ENCODE peak calls at places on chromosomes 7 and 10, in six cellular contexts. G is K562, A is HepG2, F is A549, K is IMR-90, X is H1. S is an unnamed sample.

GRCh38 chr10:114970515-114970914 is 32.5 kb downstream of the TRUB1 start:
- DNase-seq in G (no peak), A (no peak), F (no peak), K (peak), X (no peak), S (no peak)

GRCh38 chr7:23469150-23469960 is 936 bp downstream of the IGF2BP3 start:
- DNase-seq in G (peak), A (no peak), F (no peak), K (no peak), X (peak), S (peak)

GRCh38 chr7:129557686-129558481 is 53.6 kb upstream of the NRF1 start:
- DNase-seq in G (no peak), A (no peak), F (no peak), K (no peak), X (no peak), S (no peak)

GRCh38 chr7:123864012-123864411 is 19.0 kb downstream of the HYAL4 start:
- DNase-seq in G (no peak), A (no peak), F (no peak), K (no peak), X (no peak), S (no peak)

GRCh38 chr10:91925022-91925320 is 1.4 kb downstream of the BTAF1 start:
- DNase-seq in G (no peak), A (no peak), F (no peak), K (no peak), X (no peak), S (peak)

GRCh38 chr7:152579070-152579469 is 96.9 kb downstream of the XRCC2 start:
- DNase-seq in G (no peak), A (no peak), F (no peak), K (no peak), X (no peak), S (no peak)

GRCh38 chr10:96470108-96470743 is 43.5 kb downstream of the TLL2 start:
- DNase-seq in G (peak), A (peak), F (peak), K (peak), X (peak), S (peak)

GRCh38 chr7:155804897-155805825 is 7.1 kb downstream of the SHH start:
- DNase-seq in G (peak), A (no peak), F (peak), K (peak), X (peak), S (peak)

GRCh38 chr10:73771722-73772279 is 10.0 kb upstream of the CHCHD1 start:
- DNase-seq in G (no peak), A (peak), F (peak), K (peak), X (no peak), S (no peak)

GRCh38 chr10:106410331-106410730 is 754.2 kb downstream of the SORCS1 start:
- DNase-seq in G (no peak), A (no peak), F (no peak), K (peak), X (no peak), S (no peak)

DNA sequence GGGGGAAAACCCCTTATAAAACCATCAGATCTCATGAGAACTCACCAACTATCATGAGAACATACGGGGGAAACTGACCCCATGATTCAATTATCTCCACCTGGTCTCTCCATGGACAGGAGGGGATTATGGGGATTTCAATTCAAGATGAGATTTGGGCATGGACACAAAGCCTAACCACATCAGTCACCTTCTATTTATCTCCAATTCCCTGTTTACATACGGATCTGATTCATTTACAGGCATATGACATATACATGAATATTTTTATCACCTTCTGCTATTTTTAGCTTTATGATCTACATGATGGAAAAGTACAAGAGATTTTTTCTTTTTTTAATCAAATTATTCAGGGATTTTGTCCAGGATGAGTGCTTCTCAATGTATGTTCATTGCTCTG is 944.5 kb downstream of the REEP3 start:
- DNase-seq in G (no peak), A (no peak), F (no peak), K (no peak), X (no peak), S (no peak)
- TF ChIP-seq RFX5 in G (no peak), A (no peak), F (no peak), K (no peak), X (no peak), S (no peak)

GRCh38 chr10:12563489-12563888 is 214.1 kb downstream of the CAMK1D start:
- DNase-seq in G (no peak), A (no peak), F (no peak), K (no peak), X (no peak), S (no peak)

GRCh38 chr10:12561720-12562119 is 212.4 kb downstream of the CAMK1D start:
- DNase-seq in G (no peak), A (no peak), F (no peak), K (no peak), X (no peak), S (no peak)

GRCh38 chr10:12566161-12567115 is 217.1 kb downstream of the CAMK1D start:
- DNase-seq in G (no peak), A (no peak), F (no peak), K (peak), X (no peak), S (no peak)

GRCh38 chr10:12561307-12561706 is 212.0 kb downstream of the CAMK1D start:
- DNase-seq in G (no peak), A (no peak), F (no peak), K (no peak), X (no peak), S (no peak)

DNA sequence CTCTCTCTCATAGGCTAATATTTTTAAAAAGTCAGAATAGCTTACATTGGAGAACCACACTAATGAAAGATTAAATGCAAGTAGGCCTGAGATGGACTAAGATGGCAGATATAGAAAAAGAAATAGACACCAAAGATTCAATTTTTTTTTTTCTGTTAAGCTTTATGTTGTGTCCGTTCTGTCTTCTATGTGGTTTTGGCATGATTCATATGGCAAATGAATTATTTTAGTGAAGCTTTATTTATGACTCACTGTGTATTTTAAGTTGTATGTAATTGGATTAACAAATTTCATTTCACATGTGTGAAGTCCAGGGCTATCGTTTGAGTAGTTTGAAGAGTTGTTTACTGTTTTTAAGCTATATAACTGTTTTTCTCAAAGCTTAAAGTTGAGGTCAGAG is 214.8 kb downstream of the CAMK1D start:
- DNase-seq in G (no peak), A (no peak), F (no peak), K (peak), X (no peak), S (no peak)
- TF ChIP-seq RFX5 in G (no peak), A (no peak), F (no peak), K (no peak), X (no peak), S (no peak)

DNA sequence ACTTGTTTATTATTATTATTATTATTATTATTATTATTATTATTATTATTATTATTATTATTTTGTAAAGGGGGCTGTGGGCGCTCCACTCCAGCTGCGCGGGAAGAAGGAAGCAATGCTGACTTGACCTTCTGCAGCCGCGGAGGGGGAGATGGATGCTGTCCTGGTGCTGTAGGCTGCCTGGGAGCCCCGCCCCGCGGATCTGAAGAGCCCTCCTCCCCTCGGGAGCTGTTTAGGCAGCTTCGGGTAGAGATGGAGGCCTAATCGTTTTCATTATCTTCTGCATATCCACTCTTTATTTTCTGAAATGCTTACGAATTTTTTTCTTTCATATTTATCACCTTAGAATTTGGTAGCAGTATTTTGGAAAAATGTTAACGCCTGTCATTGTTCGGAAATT is 101.2 kb upstream of the KLF6 start:
- DNase-seq in G (peak), A (no peak), F (peak), K (peak), X (peak), S (peak)
- TF ChIP-seq RFX5 in G (no peak), A (no peak), F (no peak), K (no peak), X (no peak), S (no peak)

DNA sequence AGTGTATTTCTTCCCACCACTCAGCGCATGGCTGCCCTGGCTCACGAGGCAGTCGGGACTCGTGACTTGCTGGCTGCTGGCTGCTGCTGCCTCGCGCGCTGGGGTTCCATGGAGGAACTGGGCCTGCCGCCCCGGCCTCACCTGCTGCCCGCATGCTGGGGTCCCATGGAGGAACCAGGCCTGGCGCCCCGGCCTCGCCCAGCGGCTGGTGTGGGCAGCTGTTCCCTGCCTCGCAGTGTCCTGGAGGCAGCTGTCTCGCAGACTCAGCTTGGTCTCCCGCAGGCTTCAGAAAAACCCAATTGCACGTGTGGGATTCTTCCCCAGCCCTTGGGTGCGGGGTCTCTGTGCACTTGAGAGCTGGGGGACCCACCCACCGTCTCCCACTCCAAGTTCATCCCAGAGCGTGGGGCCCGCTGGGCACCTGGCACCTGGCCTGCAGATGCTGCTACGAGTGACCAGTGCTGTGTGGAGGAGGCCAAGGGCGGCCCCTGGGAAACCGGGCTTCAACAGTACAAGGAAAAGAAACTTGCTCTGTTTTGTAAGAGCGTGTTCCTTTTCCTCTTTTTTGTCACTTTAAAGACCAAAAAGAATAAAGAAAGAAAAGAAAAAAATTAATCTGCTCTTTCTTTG is 20.4 kb downstream of the PWWP2B start:
- DNase-seq in G (no peak), A (no peak), F (no peak), K (no peak), X (no peak), S (no peak)
- TF ChIP-seq RFX5 in G (no peak), A (no peak), F (no peak), K (no peak), X (no peak), S (no peak)

DNA sequence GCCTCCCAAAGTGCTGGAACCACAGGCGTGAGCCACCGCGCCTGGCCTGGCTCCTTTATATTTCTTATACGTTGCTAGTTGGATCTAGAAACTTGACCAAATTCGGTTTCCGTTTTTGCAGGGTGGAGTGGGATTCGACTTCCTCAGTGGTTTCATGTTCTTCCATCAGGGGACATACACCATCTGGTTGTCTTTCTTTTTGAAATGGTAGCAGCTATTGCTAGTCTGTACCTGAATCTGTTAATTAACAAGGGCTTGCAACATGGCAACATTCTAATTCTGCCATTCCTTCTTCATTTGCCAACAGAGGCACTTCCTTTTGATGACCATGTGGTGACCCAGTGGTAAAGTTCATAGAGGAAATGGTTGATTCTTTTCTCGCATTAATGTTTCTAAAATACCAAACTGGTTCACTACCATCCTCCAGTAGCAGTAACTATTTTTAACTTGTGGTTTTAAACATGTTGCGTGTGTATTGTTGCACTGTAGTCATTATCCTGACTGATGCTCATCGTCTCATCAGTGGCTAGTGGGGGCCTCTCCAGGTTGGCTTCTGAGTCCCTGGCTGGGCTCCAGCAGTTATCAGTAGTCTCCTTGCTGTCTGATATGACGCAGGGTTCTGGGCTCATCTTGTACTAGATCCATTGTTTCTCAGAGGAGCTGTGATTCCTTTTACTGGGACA is 159.2 kb downstream of the RGS10 start:
- DNase-seq in G (no peak), A (no peak), F (no peak), K (no peak), X (no peak), S (no peak)
- TF ChIP-seq RFX5 in G (no peak), A (no peak), F (no peak), K (no peak), X (no peak), S (no peak)

DNA sequence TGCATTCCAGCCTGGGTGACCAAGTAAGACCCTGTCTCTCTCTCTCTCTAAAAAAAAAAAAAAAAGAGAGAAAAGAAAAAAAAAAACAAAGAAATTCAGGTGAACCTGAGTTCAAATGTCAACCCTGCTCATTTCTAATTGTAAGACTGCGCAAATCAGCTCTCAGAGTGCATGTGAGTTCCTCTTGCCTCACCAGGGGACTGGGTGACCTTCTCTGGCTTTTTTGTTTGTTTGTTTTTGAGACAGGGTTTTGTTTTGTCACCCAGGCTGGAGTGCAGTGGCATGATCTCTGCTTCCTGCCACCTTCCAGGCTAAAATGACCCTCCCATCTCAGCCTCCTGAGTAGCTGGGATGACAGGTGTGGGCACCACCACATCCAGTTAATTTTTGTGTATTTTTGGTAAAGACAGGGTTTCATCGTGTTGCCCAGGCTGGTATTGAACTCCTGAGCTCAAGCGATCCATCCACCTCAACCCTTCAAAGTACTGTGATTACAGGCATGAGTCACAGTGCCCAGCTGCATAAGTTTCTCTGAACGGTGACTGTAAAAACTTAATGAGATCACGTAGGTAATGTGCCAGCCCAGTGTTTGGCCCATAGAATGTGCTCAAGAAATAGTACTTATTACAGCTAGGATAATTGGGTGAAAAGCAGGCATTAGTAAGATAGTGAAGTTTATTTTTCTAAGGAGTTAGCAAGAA is 45.3 kb upstream of the BAMBI start:
- DNase-seq in G (no peak), A (peak), F (no peak), K (peak), X (no peak), S (no peak)
- TF ChIP-seq RFX5 in G (no peak), A (no peak), F (no peak), K (no peak), X (no peak), S (no peak)

GRCh38 chr7:50721160-50721559 is 61.5 kb downstream of the GRB10 start:
- DNase-seq in G (no peak), A (no peak), F (no peak), K (no peak), X (no peak), S (no peak)

GRCh38 chr7:50723888-50724287 is 58.8 kb downstream of the GRB10 start:
- DNase-seq in G (no peak), A (no peak), F (no peak), K (no peak), X (no peak), S (no peak)

GRCh38 chr7:50718876-50719275 is 63.8 kb downstream of the GRB10 start:
- DNase-seq in G (no peak), A (peak), F (no peak), K (no peak), X (no peak), S (no peak)

GRCh38 chr7:50720295-50720694 is 62.4 kb downstream of the GRB10 start:
- DNase-seq in G (no peak), A (no peak), F (no peak), K (no peak), X (no peak), S (no peak)

GRCh38 chr7:50721661-50722259 is 60.9 kb downstream of the GRB10 start:
- DNase-seq in G (no peak), A (no peak), F (no peak), K (no peak), X (no peak), S (no peak)
- TF ChIP-seq RFX5 in G (no peak), A (no peak), F (no peak), K (no peak), X (no peak), S (no peak)

GRCh38 chr10:132164801-132165278 is 21.9 kb upstream of the DPYSL4 start:
- DNase-seq in G (peak), A (peak), F (no peak), K (no peak), X (no peak), S (no peak)

GRCh38 chr10:132162590-132163277 is 24.0 kb upstream of the DPYSL4 start:
- DNase-seq in G (no peak), A (no peak), F (no peak), K (no peak), X (no peak), S (no peak)

GRCh38 chr10:132163826-132164515 is 22.8 kb upstream of the DPYSL4 start:
- DNase-seq in G (no peak), A (no peak), F (no peak), K (no peak), X (no peak), S (no peak)

GRCh38 chr10:132162021-132162531 is 24.7 kb upstream of the DPYSL4 start:
- DNase-seq in G (no peak), A (no peak), F (no peak), K (no peak), X (no peak), S (no peak)

GRCh38 chr10:132163278-132163765 is 23.4 kb upstream of the DPYSL4 start:
- DNase-seq in G (peak), A (peak), F (peak), K (no peak), X (peak), S (peak)
- TF ChIP-seq RFX5 in G (no peak), A (no peak), F (no peak), K (no peak), X (no peak), S (no peak)

GRCh38 chr10:47027108-47027811 is 116.0 kb downstream of the PTPN20 start:
- DNase-seq in G (no peak), A (no peak), F (no peak), K (no peak), X (peak), S (no peak)
- TF ChIP-seq RFX5 in G (no peak), A (no peak), F (no peak), K (no peak), X (no peak), S (no peak)

S was measured in SK-N-SH.